ENCODE peak calls at places on chromosomes 3 and 15, in six cellular contexts. One of them, this sample, is unnamed.

GRCh38 chr3:135911106-135911505 is 54.4 kb upstream of the PPP2R3A start:
- DNase-seq in AG04450: no peak
- DNase-seq in left ventricle myocardium inferior: no peak
- DNase-seq in IMR-90: peak
- DNase-seq in AG09309: no peak
- DNase-seq in astrocyte: no peak
- DNase-seq in this sample: no peak

GRCh38 chr3:32147935-32148334 is 41.5 kb downstream of the GPD1L start:
- DNase-seq in AG04450: no peak
- DNase-seq in left ventricle myocardium inferior: no peak
- DNase-seq in IMR-90: no peak
- DNase-seq in AG09309: no peak
- DNase-seq in astrocyte: no peak
- DNase-seq in this sample: no peak

GRCh38 chr15:59522988-59523461 is 85.0 kb downstream of the FAM81A start:
- DNase-seq in AG04450: no peak
- DNase-seq in left ventricle myocardium inferior: no peak
- DNase-seq in IMR-90: no peak
- DNase-seq in AG09309: no peak
- DNase-seq in astrocyte: no peak
- DNase-seq in this sample: no peak

GRCh38 chr15:31317033-31317979 is 9.3 kb upstream of the KLF13 start:
- DNase-seq in AG04450: no peak
- DNase-seq in left ventricle myocardium inferior: no peak
- DNase-seq in IMR-90: no peak
- DNase-seq in AG09309: no peak
- DNase-seq in astrocyte: no peak
- DNase-seq in this sample: no peak

GRCh38 chr15:48392356-48392755 is 61.1 kb downstream of the DUT start:
- DNase-seq in AG04450: no peak
- DNase-seq in left ventricle myocardium inferior: peak
- DNase-seq in IMR-90: no peak
- DNase-seq in AG09309: no peak
- DNase-seq in astrocyte: peak
- DNase-seq in this sample: no peak

GRCh38 chr3:125207949-125208568 is 4.5 kb downstream of the SLC12A8 start:
- DNase-seq in AG04450: no peak
- DNase-seq in left ventricle myocardium inferior: no peak
- DNase-seq in IMR-90: no peak
- DNase-seq in AG09309: no peak
- DNase-seq in astrocyte: no peak
- DNase-seq in this sample: no peak

GRCh38 chr15:44501768-44502366 is 35.1 kb upstream of the EIF3J start:
- DNase-seq in AG04450: peak
- DNase-seq in left ventricle myocardium inferior: no peak
- DNase-seq in IMR-90: peak
- DNase-seq in AG09309: peak
- DNase-seq in astrocyte: peak
- DNase-seq in this sample: no peak

GRCh38 chr15:88401269-88401971 is 65.8 kb downstream of the MRPL46 start:
- DNase-seq in AG04450: no peak
- DNase-seq in left ventricle myocardium inferior: peak
- DNase-seq in IMR-90: no peak
- DNase-seq in AG09309: no peak
- DNase-seq in astrocyte: no peak
- DNase-seq in this sample: no peak

GRCh38 chr3:171535799-171536198 is 75.6 kb upstream of the TNIK start:
- DNase-seq in AG04450: no peak
- DNase-seq in left ventricle myocardium inferior: no peak
- DNase-seq in IMR-90: no peak
- DNase-seq in AG09309: no peak
- DNase-seq in astrocyte: no peak
- DNase-seq in this sample: no peak

GRCh38 chr15:45200001-45200798 is 12.4 kb upstream of the SHF start:
- DNase-seq in AG04450: peak
- DNase-seq in left ventricle myocardium inferior: peak
- DNase-seq in IMR-90: peak
- DNase-seq in AG09309: peak
- DNase-seq in astrocyte: peak
- DNase-seq in this sample: peak

GRCh38 chr15:49468440-49468839 is 45.4 kb downstream of the FGF7 start:
- DNase-seq in AG04450: no peak
- DNase-seq in left ventricle myocardium inferior: no peak
- DNase-seq in IMR-90: peak
- DNase-seq in AG09309: no peak
- DNase-seq in astrocyte: no peak
- DNase-seq in this sample: no peak

GRCh38 chr3:192802957-192803899 is 75.9 kb upstream of the FGF12 start:
- DNase-seq in AG04450: peak
- DNase-seq in left ventricle myocardium inferior: no peak
- DNase-seq in IMR-90: peak
- DNase-seq in AG09309: peak
- DNase-seq in astrocyte: peak
- DNase-seq in this sample: no peak

GRCh38 chr15:82995076-82995475 is 9.1 kb downstream of the RAMAC start:
- DNase-seq in AG04450: no peak
- DNase-seq in left ventricle myocardium inferior: no peak
- DNase-seq in IMR-90: no peak
- DNase-seq in AG09309: no peak
- DNase-seq in astrocyte: no peak
- DNase-seq in this sample: no peak

GRCh38 chr3:102936511-102936910 is 501.7 kb downstream of the ZPLD1 start:
- DNase-seq in AG04450: no peak
- DNase-seq in left ventricle myocardium inferior: no peak
- DNase-seq in IMR-90: no peak
- DNase-seq in AG09309: no peak
- DNase-seq in astrocyte: peak
- DNase-seq in this sample: no peak

GRCh38 chr3:21795863-21796392 is 44.9 kb upstream of the ZNF385D start:
- DNase-seq in AG04450: no peak
- DNase-seq in left ventricle myocardium inferior: no peak
- DNase-seq in IMR-90: no peak
- DNase-seq in AG09309: no peak
- DNase-seq in astrocyte: no peak
- DNase-seq in this sample: no peak

GRCh38 chr3:22960326-22960984 is 242.7 kb upstream of the UBE2E2 start:
- DNase-seq in AG04450: no peak
- DNase-seq in left ventricle myocardium inferior: no peak
- DNase-seq in IMR-90: peak
- DNase-seq in AG09309: no peak
- DNase-seq in astrocyte: peak
- DNase-seq in this sample: peak

GRCh38 chr15:60179786-60180391 is 175.8 kb downstream of the FOXB1 start:
- DNase-seq in AG04450: peak
- DNase-seq in left ventricle myocardium inferior: no peak
- DNase-seq in IMR-90: peak
- DNase-seq in AG09309: peak
- DNase-seq in astrocyte: peak
- DNase-seq in this sample: peak

GRCh38 chr3:102237838-102238237 is 197.0 kb upstream of the ZPLD1 start:
- DNase-seq in AG04450: no peak
- DNase-seq in left ventricle myocardium inferior: no peak
- DNase-seq in IMR-90: no peak
- DNase-seq in AG09309: no peak
- DNase-seq in astrocyte: peak
- DNase-seq in this sample: no peak

GRCh38 chr15:78671626-78672211 is 30.7 kb upstream of the CHRNB4 start:
- DNase-seq in AG04450: no peak
- DNase-seq in left ventricle myocardium inferior: no peak
- DNase-seq in IMR-90: no peak
- DNase-seq in AG09309: no peak
- DNase-seq in astrocyte: no peak
- DNase-seq in this sample: no peak

GRCh38 chr3:17120115-17120514 is 235.4 kb downstream of the PLCL2 start:
- DNase-seq in AG04450: no peak
- DNase-seq in left ventricle myocardium inferior: no peak
- DNase-seq in IMR-90: no peak
- DNase-seq in AG09309: no peak
- DNase-seq in astrocyte: no peak
- DNase-seq in this sample: no peak

GRCh38 chr3:149968216-149968615 is 2.5 kb downstream of the PFN2 start:
- DNase-seq in AG04450: no peak
- DNase-seq in left ventricle myocardium inferior: no peak
- DNase-seq in IMR-90: peak
- DNase-seq in AG09309: no peak
- DNase-seq in astrocyte: peak
- DNase-seq in this sample: no peak

GRCh38 chr3:113205481-113205880 is 5.9 kb upstream of the BOC start:
- DNase-seq in AG04450: no peak
- DNase-seq in left ventricle myocardium inferior: no peak
- DNase-seq in IMR-90: no peak
- DNase-seq in AG09309: no peak
- DNase-seq in astrocyte: no peak
- DNase-seq in this sample: no peak

GRCh38 chr3:80734483-80734882 is 966.7 kb upstream of the ROBO1 start:
- DNase-seq in AG04450: no peak
- DNase-seq in left ventricle myocardium inferior: no peak
- DNase-seq in IMR-90: no peak
- DNase-seq in AG09309: no peak
- DNase-seq in astrocyte: no peak
- DNase-seq in this sample: no peak

GRCh38 chr3:108096506-108097325 is 5.9 kb upstream of the CD47 start:
- DNase-seq in AG04450: no peak
- DNase-seq in left ventricle myocardium inferior: no peak
- DNase-seq in IMR-90: no peak
- DNase-seq in AG09309: no peak
- DNase-seq in astrocyte: no peak
- DNase-seq in this sample: no peak

GRCh38 chr15:61974759-61975158 is 85.5 kb downstream of the VPS13C start:
- DNase-seq in AG04450: no peak
- DNase-seq in left ventricle myocardium inferior: no peak
- DNase-seq in IMR-90: peak
- DNase-seq in AG09309: peak
- DNase-seq in astrocyte: no peak
- DNase-seq in this sample: no peak

GRCh38 chr3:14118400-14119165 is 6.1 kb downstream of the CHCHD4 start:
- DNase-seq in AG04450: no peak
- DNase-seq in left ventricle myocardium inferior: no peak
- DNase-seq in IMR-90: peak
- DNase-seq in AG09309: no peak
- DNase-seq in astrocyte: no peak
- DNase-seq in this sample: no peak

GRCh38 chr15:76012021-76012551 is at the start of gene NRG4:
- DNase-seq in AG04450: no peak
- DNase-seq in left ventricle myocardium inferior: no peak
- DNase-seq in IMR-90: peak
- DNase-seq in AG09309: no peak
- DNase-seq in astrocyte: no peak
- DNase-seq in this sample: no peak

GRCh38 chr15:36544518-36545383 is 34.7 kb upstream of the CDIN1 start:
- DNase-seq in AG04450: no peak
- DNase-seq in left ventricle myocardium inferior: no peak
- DNase-seq in IMR-90: no peak
- DNase-seq in AG09309: no peak
- DNase-seq in astrocyte: no peak
- DNase-seq in this sample: no peak

GRCh38 chr3:149542375-149543312 is 68.1 kb downstream of the TM4SF4 start:
- DNase-seq in AG04450: no peak
- DNase-seq in left ventricle myocardium inferior: no peak
- DNase-seq in IMR-90: no peak
- DNase-seq in AG09309: no peak
- DNase-seq in astrocyte: peak
- DNase-seq in this sample: no peak

GRCh38 chr3:172836390-172836997 is 86.0 kb downstream of the ECT2 start:
- DNase-seq in AG04450: no peak
- DNase-seq in left ventricle myocardium inferior: no peak
- DNase-seq in IMR-90: peak
- DNase-seq in AG09309: peak
- DNase-seq in astrocyte: peak
- DNase-seq in this sample: peak

GRCh38 chr3:177284383-177284881 is 87.2 kb upstream of the TBL1XR1 start:
- DNase-seq in AG04450: no peak
- DNase-seq in left ventricle myocardium inferior: peak
- DNase-seq in IMR-90: peak
- DNase-seq in AG09309: no peak
- DNase-seq in astrocyte: peak
- DNase-seq in this sample: peak

GRCh38 chr3:99586680-99587079 is 51.7 kb upstream of the COL8A1 start:
- DNase-seq in AG04450: no peak
- DNase-seq in left ventricle myocardium inferior: no peak
- DNase-seq in IMR-90: no peak
- DNase-seq in AG09309: no peak
- DNase-seq in astrocyte: peak
- DNase-seq in this sample: no peak

GRCh38 chr15:68000754-68001153 is 53.4 kb upstream of the PIAS1 start:
- DNase-seq in AG04450: no peak
- DNase-seq in left ventricle myocardium inferior: no peak
- DNase-seq in IMR-90: no peak
- DNase-seq in AG09309: no peak
- DNase-seq in astrocyte: no peak
- DNase-seq in this sample: no peak

GRCh38 chr3:51141573-51141972 is 243.5 kb upstream of the MANF start:
- DNase-seq in AG04450: no peak
- DNase-seq in left ventricle myocardium inferior: no peak
- DNase-seq in IMR-90: no peak
- DNase-seq in AG09309: no peak
- DNase-seq in astrocyte: no peak
- DNase-seq in this sample: no peak
- TF ChIP-seq CTCF in AG04450: peak
- TF ChIP-seq CTCF in left ventricle myocardium inferior: no peak
- TF ChIP-seq CTCF in IMR-90: no peak
- TF ChIP-seq CTCF in AG09309: no peak
- TF ChIP-seq CTCF in astrocyte: no peak
- TF ChIP-seq CTCF in this sample: peak

GRCh38 chr3:63142681-63143080 is 135.4 kb upstream of the SYNPR start:
- DNase-seq in AG04450: no peak
- DNase-seq in left ventricle myocardium inferior: no peak
- DNase-seq in IMR-90: no peak
- DNase-seq in AG09309: no peak
- DNase-seq in astrocyte: no peak
- DNase-seq in this sample: no peak
- TF ChIP-seq CTCF in AG04450: no peak
- TF ChIP-seq CTCF in left ventricle myocardium inferior: no peak
- TF ChIP-seq CTCF in IMR-90: no peak
- TF ChIP-seq CTCF in AG09309: no peak
- TF ChIP-seq CTCF in astrocyte: no peak
- TF ChIP-seq CTCF in this sample: peak

GRCh38 chr3:141410408-141410807 is 42.1 kb downstream of the ZBTB38 start:
- DNase-seq in AG04450: no peak
- DNase-seq in left ventricle myocardium inferior: peak
- DNase-seq in IMR-90: peak
- DNase-seq in AG09309: no peak
- DNase-seq in astrocyte: peak
- DNase-seq in this sample: no peak
- TF ChIP-seq CTCF in AG04450: no peak
- TF ChIP-seq CTCF in left ventricle myocardium inferior: no peak
- TF ChIP-seq CTCF in IMR-90: no peak
- TF ChIP-seq CTCF in AG09309: peak
- TF ChIP-seq CTCF in astrocyte: no peak
- TF ChIP-seq CTCF in this sample: no peak

DNA sequence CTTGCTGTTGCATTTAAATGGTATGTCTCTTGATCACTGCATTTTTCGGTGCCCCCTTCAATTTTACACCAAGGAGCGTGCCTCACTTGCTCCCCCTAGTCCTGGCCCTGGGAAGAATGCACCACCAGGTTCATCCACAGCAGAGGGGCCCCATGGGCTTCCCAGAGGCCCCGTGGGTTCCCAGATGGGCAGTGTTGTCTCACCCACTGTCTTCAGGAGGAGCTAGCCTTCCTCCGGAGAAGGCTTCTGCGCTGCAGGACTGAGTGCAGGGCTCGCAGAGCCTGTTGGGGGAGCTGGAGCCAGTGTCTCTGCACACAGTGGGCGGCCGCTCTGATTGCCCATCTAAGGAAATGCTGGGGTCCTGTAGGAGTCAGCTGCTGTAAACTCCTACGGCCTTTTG is 45.9 kb downstream of the POLR2M start:
- DNase-seq in AG04450: no peak
- DNase-seq in left ventricle myocardium inferior: peak
- DNase-seq in IMR-90: no peak
- DNase-seq in AG09309: no peak
- DNase-seq in astrocyte: no peak
- DNase-seq in this sample: no peak
- TF ChIP-seq CTCF in AG04450: peak
- TF ChIP-seq CTCF in left ventricle myocardium inferior: peak
- TF ChIP-seq CTCF in IMR-90: no peak
- TF ChIP-seq CTCF in AG09309: no peak
- TF ChIP-seq CTCF in astrocyte: no peak
- TF ChIP-seq CTCF in this sample: no peak